ENCODE peak calls at places on chromosomes 7 and 10, in four cellular contexts. R is upper lobe of left lung, J is left lung, A is heart left ventricle. T is an unnamed sample. For H3K4me1, the result is how much of the 10 kb centered on the place peaks cover.

GRCh38 chr7:21996641-21997040 is 50.9 kb upstream of the CDCA7L start:
- DNase-seq in R (no peak), J (no peak), A (no peak), T (no peak)

GRCh38 chr7:37524056-37524455 is 75.4 kb upstream of the ELMO1 start:
- DNase-seq in R (no peak), J (no peak), A (no peak), T (no peak)

GRCh38 chr10:104274762-104275721 is 6.1 kb downstream of the GSTO2 start:
- DNase-seq in R (peak), J (peak), A (no peak), T (peak)

GRCh38 chr7:64873517-64873916 is 29.6 kb upstream of the ZNF273 start:
- DNase-seq in R (no peak), J (no peak), A (no peak), T (no peak)

GRCh38 chr10:131271195-131271880 is 40.2 kb downstream of the TCERG1L start:
- DNase-seq in R (no peak), J (no peak), A (no peak), T (no peak)

GRCh38 chr10:117721883-117722282 is 179.3 kb downstream of the EMX2 start:
- DNase-seq in R (no peak), J (no peak), A (no peak), T (no peak)

GRCh38 chr10:609868-610545 is 79.5 kb downstream of the DIP2C start:
- DNase-seq in R (no peak), J (no peak), A (no peak), T (no peak)

GRCh38 chr7:63067897-63068585 is 930.6 kb upstream of the ZNF722 start:
- DNase-seq in R (peak), J (no peak), A (no peak), T (no peak)

GRCh38 chr7:17706734-17707133 is 233.6 kb downstream of the SNX13 start:
- DNase-seq in R (peak), J (no peak), A (peak), T (peak)

GRCh38 chr7:130141161-130141857 is 63.9 kb downstream of the TMEM209 start:
- DNase-seq in R (peak), J (peak), A (peak), T (no peak)

GRCh38 chr7:92279429-92280031 is 33.8 kb downstream of the ANKIB1 start:
- DNase-seq in R (no peak), J (no peak), A (no peak), T (no peak)

GRCh38 chr10:126376956-126377355 is 11.3 kb downstream of the ADAM12 start:
- DNase-seq in R (no peak), J (no peak), A (no peak), T (no peak)

DNA sequence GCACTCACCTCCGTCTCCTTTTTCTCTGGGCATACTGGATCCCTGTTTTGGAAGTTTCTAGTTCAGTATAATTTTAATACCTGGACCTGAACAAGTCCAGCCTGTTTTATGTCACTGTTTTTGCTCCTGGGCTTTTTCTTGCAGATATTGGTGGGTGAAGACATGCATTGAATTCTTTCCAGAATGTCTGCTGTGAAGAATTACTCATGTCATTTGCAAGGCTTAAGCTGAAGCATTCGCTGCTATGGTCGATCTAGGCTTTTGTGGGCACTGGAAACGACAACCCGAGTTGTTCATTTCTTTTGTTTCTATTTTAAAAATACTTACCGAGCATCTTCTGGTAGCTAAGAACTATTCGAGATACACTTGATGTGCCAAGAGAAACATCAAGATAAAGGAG is 36.7 kb downstream of the TCF7L2 start:
- DNase-seq in R (no peak), J (no peak), A (no peak), T (no peak)
- H3K4me1 ChIP-seq in R (under half), J (under half), A (half or more), T (under half)

GRCh38 chr7:84985073-84985784 is 201.6 kb downstream of the SEMA3D start:
- DNase-seq in R (no peak), J (no peak), A (no peak), T (no peak)
- TF ChIP-seq CTCF in R (no peak), J (no peak), A (no peak), T (no peak)

GRCh38 chr7:137981175-137981574 is 20.7 kb downstream of the CREB3L2 start:
- DNase-seq in R (no peak), J (no peak), A (no peak), T (no peak)
- H3K4me1 ChIP-seq in R (under half), J (under half), A (half or more), T (under half)

GRCh38 chr7:106064836-106065559 is 47.1 kb downstream of the SYPL1 start:
- DNase-seq in R (peak), J (peak), A (peak), T (peak)
- TF ChIP-seq CTCF in R (no peak), J (no peak), A (no peak), T (no peak)

GRCh38 chr10:106655606-106656005 is 508.9 kb downstream of the SORCS1 start:
- DNase-seq in R (no peak), J (no peak), A (no peak), T (no peak)
- H3K4me1 ChIP-seq in R (under half), J (under half), A (under half), T (under half)

GRCh38 chr7:32905175-32905662 is 13.7 kb upstream of the KBTBD2 start:
- DNase-seq in R (peak), J (peak), A (peak), T (peak)
- TF ChIP-seq CTCF in R (no peak), J (no peak), A (no peak), T (no peak)

GRCh38 chr7:27242580-27243339 is at the start of gene EVX1:
- DNase-seq in R (no peak), J (no peak), A (no peak), T (no peak)
- H3K4me1 ChIP-seq in R (under half), J (under half), A (under half), T (under half)

DNA sequence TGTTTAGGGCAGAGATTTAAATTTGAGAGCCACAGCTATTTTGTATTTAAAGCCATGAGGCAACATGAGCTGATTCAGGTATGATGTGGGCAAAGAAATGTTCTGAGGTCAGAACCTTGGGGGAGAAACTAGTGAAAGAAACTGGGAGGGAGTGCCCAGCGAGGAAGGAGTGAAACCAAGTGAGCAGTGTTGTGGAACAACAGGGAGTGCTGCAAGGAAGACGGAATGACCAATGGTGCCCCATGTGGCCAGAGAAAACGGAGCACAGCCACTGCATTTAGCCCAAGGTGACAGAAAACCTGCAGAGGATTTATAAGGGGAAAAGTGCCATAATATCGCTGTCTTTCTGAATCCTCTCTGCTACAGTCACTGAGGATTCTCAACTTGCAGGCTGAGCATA is 777.2 kb downstream of the CCSER2 start:
- DNase-seq in R (no peak), J (no peak), A (no peak), T (no peak)
- TF ChIP-seq CTCF in R (no peak), J (no peak), A (no peak), T (no peak)